ENCODE peak calls at places on chromosomes 6 and 20, in six cellular contexts. Q, T, U, K, P and M are unnamed samples.

GRCh38 chr20:52219441-52219840 is 27.9 kb upstream of the ZFP64 start:
- DNase-seq in P (no peak), K (no peak), Q (no peak), T (no peak), U (no peak), M (no peak)

GRCh38 chr6:127854009-127854408 is 46.8 kb downstream of the THEMIS start:
- DNase-seq in P (no peak), T (no peak), Q (no peak), U (no peak), K (no peak), M (no peak)

GRCh38 chr20:39853664-39854063 is 835.4 kb downstream of the MAFB start:
- DNase-seq in P (peak; percentile 37), U (no peak), K (peak; percentile 92), T (no peak), Q (peak; percentile 50), M (peak; percentile 89)

GRCh38 chr6:139852484-139853140 is 478.2 kb upstream of the CITED2 start:
- DNase-seq in Q (peak; percentile 52), T (no peak), P (peak; percentile 82), U (no peak), K (peak; percentile 92), M (peak; percentile 18)

GRCh38 chr6:108951351-108951953 is 103.2 kb downstream of the ARMC2 start:
- DNase-seq in P (no peak), Q (no peak), U (no peak), K (no peak), T (no peak), M (no peak)

GRCh38 chr6:26235240-26235730 is 129.7 kb upstream of the BTN3A2 start:
- DNase-seq in U (no peak), P (no peak), T (no peak), Q (no peak), K (no peak), M (no peak)

GRCh38 chr20:56454754-56455153 is 13.7 kb upstream of the RTF2 start:
- DNase-seq in K (no peak), P (no peak), Q (no peak), U (no peak), T (no peak), M (no peak)

GRCh38 chr20:45406260-45407066 is 1.6 kb upstream of the DBNDD2 start:
- DNase-seq in U (no peak), P (peak; percentile 31), K (no peak), T (peak; percentile 57), Q (peak; percentile 3), M (peak; percentile 18)

GRCh38 chr6:167580512-167580911 is 246.2 kb upstream of the AFDN start:
- DNase-seq in T (no peak), U (peak; percentile 40), Q (no peak), P (no peak), K (no peak), M (no peak)

GRCh38 chr6:162706236-162706635 is 21.3 kb downstream of the PRKN start:
- DNase-seq in K (no peak), Q (no peak), P (no peak), T (no peak), U (no peak), M (no peak)

GRCh38 chr20:62136283-62137091 is 6.7 kb downstream of the PSMA7 start:
- DNase-seq in T (peak; percentile 51), K (no peak), P (peak; percentile 70), Q (peak; percentile 76), U (no peak), M (peak; percentile 45)

GRCh38 chr6:150084426-150084825 is 15.5 kb upstream of the ULBP3 start:
- DNase-seq in U (no peak), K (no peak), P (no peak), T (no peak), Q (no peak), M (no peak)

GRCh38 chr6:116876635-116877611 is at the start of gene RFX6:
- DNase-seq in K (no peak), U (no peak), Q (no peak), T (no peak), P (no peak), M (no peak)

GRCh38 chr6:47247227-47247797 is 62.4 kb downstream of the TNFRSF21 start:
- DNase-seq in T (no peak), K (no peak), Q (no peak), U (no peak), P (no peak), M (no peak)

GRCh38 chr20:44217342-44218092 is 6.9 kb upstream of the OSER1 start:
- DNase-seq in Q (peak; percentile 64), T (peak; percentile 75), U (no peak), P (peak; percentile 72), K (no peak), M (peak; percentile 71)

GRCh38 chr20:48656661-48657211 is 171.1 kb downstream of the PREX1 start:
- DNase-seq in P (no peak), U (no peak), T (no peak), K (no peak), Q (no peak), M (no peak)

GRCh38 chr6:35327349-35328027 is 14.9 kb upstream of the PPARD start:
- DNase-seq in T (peak; percentile 51), U (peak; percentile 69), P (peak; percentile 58), Q (peak; percentile 51), K (no peak), M (peak; percentile 30)

GRCh38 chr6:138307816-138308727 is 69.6 kb upstream of the SMIM28 start:
- DNase-seq in U (no peak), T (no peak), P (peak; percentile 57), Q (peak; percentile 50), K (no peak), M (no peak)

GRCh38 chr6:168039849-168040248 is 39.2 kb downstream of the FRMD1 start:
- DNase-seq in K (no peak), T (no peak), U (no peak), Q (no peak), P (no peak), M (no peak)

GRCh38 chr6:41200901-41201783 is at the start of gene TREML2:
- DNase-seq in Q (no peak), K (no peak), P (no peak), U (no peak), T (no peak), M (no peak)

GRCh38 chr6:155221086-155221485 is 42.7 kb upstream of the CLDN20 start:
- DNase-seq in T (no peak), Q (no peak), K (no peak), U (no peak), P (no peak), M (no peak)

GRCh38 chr6:30013296-30013922 is 47.7 kb upstream of the POLR1H start:
- DNase-seq in K (no peak), T (no peak), P (peak; percentile 7), Q (no peak), U (no peak), M (no peak)

GRCh38 chr6:15017251-15017650 is 228.6 kb upstream of the JARID2 start:
- DNase-seq in T (no peak), P (peak; percentile 4), Q (peak; percentile 11), U (no peak), K (no peak), M (no peak)

GRCh38 chr20:22909436-22909835 is 125.7 kb upstream of the SSTR4 start:
- DNase-seq in U (no peak), K (no peak), P (no peak), Q (no peak), T (no peak), M (no peak)

GRCh38 chr20:5770240-5770986 is 20.2 kb downstream of the SHLD1 start:
- DNase-seq in Q (peak; percentile 21), T (no peak), P (peak; percentile 65), K (no peak), U (no peak), M (no peak)

GRCh38 chr20:24862186-24862585 is 86.9 kb upstream of the CST7 start:
- DNase-seq in P (no peak), U (no peak), K (no peak), Q (no peak), T (no peak), M (no peak)